ENCODE peak calls at places on chromosomes 12 and 14, in eight cellular contexts. D, M, U, L, S, Z, T and J are unnamed samples.
A peak's percentile ranks its signal among the peaks of the same experiment; 100 is the strongest.

GRCh38 chr12:68279227-68280054 is 26.0 kb upstream of the IL22 start:
- DNase-seq in T (no peak), L (no peak), S (no peak), M (no peak), D (no peak), Z (no peak), U (no peak), J (no peak)

GRCh38 chr14:104643306-104643705 is 38.7 kb upstream of the TMEM179 start:
- DNase-seq in D (no peak), T (no peak), L (no peak), U (no peak), S (no peak), M (no peak), Z (no peak), J (no peak)

GRCh38 chr12:57563358-57563757 is 13.5 kb downstream of the KIF5A start:
- DNase-seq in U (no peak), T (no peak), Z (no peak), D (no peak), S (no peak), M (no peak), L (no peak), J (no peak)

GRCh38 chr14:69181491-69181890 is 9.8 kb upstream of the EXD2 start:
- DNase-seq in U (no peak), D (no peak), T (no peak), Z (no peak), L (no peak), S (no peak), M (no peak), J (no peak)

GRCh38 chr12:92899388-92900001 is 29.6 kb downstream of the EEA1 start:
- DNase-seq in L (peak; percentile 97), T (peak; percentile 53), D (no peak), M (no peak), Z (no peak), S (peak; percentile 95), U (peak; percentile 19), J (no peak)

GRCh38 chr14:56374421-56374820 is 205.2 kb upstream of the TMEM260 start:
- DNase-seq in M (no peak), S (no peak), Z (no peak), T (no peak), D (no peak), U (no peak), L (no peak), J (no peak)

GRCh38 chr12:92294676-92295440 is 149.2 kb upstream of the BTG1 start:
- DNase-seq in D (no peak), Z (no peak), T (no peak), S (no peak), M (no peak), L (no peak), U (no peak), J (no peak)

GRCh38 chr12:120368789-120369475 is at the start of gene MSI1:
- DNase-seq in L (no peak), Z (peak; percentile 56), U (no peak), T (no peak), M (no peak), S (no peak), D (peak; percentile 68), J (no peak)

GRCh38 chr12:41778934-41779333 is 365.7 kb downstream of the GXYLT1 start:
- DNase-seq in Z (no peak), T (no peak), M (no peak), D (no peak), S (no peak), L (no peak), U (no peak), J (no peak)

GRCh38 chr14:99945732-99946651 is 119.2 kb upstream of the EVL start:
- DNase-seq in Z (no peak), L (no peak), T (no peak), S (no peak), D (no peak), M (no peak), U (peak; percentile 43), J (no peak)

GRCh38 chr14:101364503-101365328 is 196.6 kb upstream of the DIO3 start:
- DNase-seq in M (no peak), U (no peak), D (no peak), S (peak; percentile 95), L (no peak), Z (no peak), T (peak; percentile 49), J (peak; percentile 78)

GRCh38 chr14:106308839-106309389 is 782.5 kb downstream of the TMEM121 start:
- DNase-seq in T (peak; percentile 49), L (no peak), D (no peak), Z (peak; percentile 42), M (no peak), U (no peak), S (no peak), J (no peak)

GRCh38 chr12:112539221-112539620 is 120.5 kb downstream of the PTPN11 start:
- DNase-seq in L (no peak), M (no peak), T (no peak), Z (no peak), D (no peak), S (no peak), U (no peak), J (no peak)
- TF ChIP-seq CTCF in L (no peak), M (no peak), T (no peak), Z (no peak), D (peak; percentile 10), S (no peak), U (no peak), J (no peak)

GRCh38 chr12:56151672-56152131 is 685 bp upstream of the MYL6B start:
- DNase-seq in L (no peak), S (no peak), T (peak; percentile 75), Z (peak; percentile 66), M (no peak), U (peak; percentile 11), D (peak; percentile 41), J (no peak)
- TF ChIP-seq CTCF in L (peak; percentile 28), S (peak; percentile 37), T (peak; percentile 44), Z (peak; percentile 22), M (peak; percentile 56), U (no peak), D (peak; percentile 23), J (peak; percentile 33)

GRCh38 chr12:19572920-19573558 is 133.7 kb downstream of the AEBP2 start:
- DNase-seq in L (peak; percentile 61), U (no peak), T (peak; percentile 34), M (no peak), Z (no peak), D (peak; percentile 47), S (no peak), J (no peak)
- TF ChIP-seq CTCF in L (peak; percentile 64), U (peak; percentile 9), T (peak; percentile 19), M (no peak), Z (no peak), D (peak; percentile 54), S (peak; percentile 26), J (peak; percentile 60)

DNA sequence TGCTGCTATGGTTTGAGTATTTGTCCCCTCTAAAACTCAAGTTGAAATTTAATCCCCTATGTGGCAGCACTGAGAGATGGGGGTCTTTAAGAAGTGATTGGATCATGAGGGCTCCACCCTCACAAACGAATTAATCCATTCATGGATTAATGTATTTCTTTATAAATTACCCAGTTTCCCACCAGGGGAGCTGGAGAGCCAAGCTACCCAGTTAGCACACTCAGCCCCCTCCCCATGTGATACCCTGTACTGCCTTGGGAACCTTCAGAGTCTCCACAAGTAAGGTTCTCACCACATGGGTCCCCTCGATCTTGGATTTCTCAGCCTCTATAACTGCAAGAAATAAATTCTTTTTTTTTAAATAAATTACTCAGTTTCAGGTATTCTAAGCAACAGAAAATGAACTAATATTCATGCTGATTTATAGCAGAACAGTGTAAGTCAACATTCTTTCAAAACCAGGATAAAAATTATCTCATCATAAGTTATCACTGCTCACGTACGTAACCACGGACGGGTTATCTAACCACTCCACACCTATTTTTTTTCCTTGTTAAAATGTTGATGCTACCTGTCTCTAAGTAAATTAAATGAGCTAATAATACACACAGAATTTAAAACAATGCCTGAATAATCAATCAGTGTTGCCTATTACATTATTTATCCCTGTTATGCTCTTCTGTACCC is 3.6 kb downstream of the NAP1L1 start:
- DNase-seq in L (no peak), U (no peak), D (peak; percentile 30), Z (no peak), S (no peak), M (no peak), T (no peak), J (no peak)
- TF ChIP-seq CTCF in L (peak; percentile 18), U (no peak), D (no peak), Z (no peak), S (no peak), M (no peak), T (no peak), J (peak; percentile 24)

DNA sequence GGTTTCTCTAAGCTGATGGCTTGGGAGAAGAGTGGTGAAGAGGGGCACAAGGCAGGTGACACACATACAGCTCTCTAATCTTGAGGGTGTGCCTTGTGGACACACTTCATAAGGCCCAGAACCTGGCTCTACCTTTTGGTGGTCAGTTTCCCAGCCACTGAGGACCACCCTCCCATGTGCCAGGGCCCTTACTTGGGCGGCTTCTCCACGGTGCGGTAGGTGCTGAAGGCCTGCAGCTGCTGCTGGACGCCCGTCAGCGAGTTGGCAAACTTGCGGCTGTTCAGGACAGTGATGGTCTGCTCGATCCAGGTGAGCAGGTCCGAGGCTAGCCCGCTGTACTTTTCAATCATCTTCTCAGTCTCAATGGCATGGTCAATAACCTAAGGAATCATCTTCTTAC is 80.2 kb downstream of the SPTB start:
- DNase-seq in D (no peak), L (no peak), U (no peak), Z (no peak), S (no peak), T (no peak), M (no peak), J (no peak)
- TF ChIP-seq CTCF in D (no peak), L (no peak), U (no peak), Z (no peak), S (no peak), T (no peak), M (no peak), J (no peak)

GRCh38 chr12:96070670-96071279 is 35.4 kb upstream of the LTA4H start:
- DNase-seq in S (no peak), T (no peak), L (peak; percentile 25), M (no peak), D (peak; percentile 21), U (no peak), Z (no peak), J (no peak)
- TF ChIP-seq CTCF in S (no peak), T (no peak), L (no peak), M (no peak), D (peak; percentile 20), U (no peak), Z (no peak), J (peak; percentile 31)